ENCODE peak calls at places on chromosomes 3 and 15, in four cellular contexts. G is astrocyte, O is A549, Z is Calu3. R is an unnamed sample.
A peak's percentile ranks its signal among the peaks of the same experiment; 100 is the strongest.

GRCh38 chr15:67723294-67724024 is 101.8 kb upstream of the SKOR1 start:
- DNase-seq in G (no peak), O (no peak), Z (no peak), R (no peak)

GRCh38 chr3:117790256-117790987 is 1080.8 kb downstream of the TUSC7 start:
- DNase-seq in G (peak; percentile 52), O (no peak), Z (no peak), R (no peak)

GRCh38 chr3:142888484-142889262 is at the start of gene PCOLCE2:
- DNase-seq in G (peak; percentile 25), O (peak; percentile 66), Z (peak; percentile 62), R (no peak)

GRCh38 chr15:78879517-78880241 is 7.0 kb downstream of the MORF4L1 start:
- DNase-seq in G (peak; percentile 17), O (no peak), Z (no peak), R (no peak)

GRCh38 chr3:89367166-89367565 is 259.7 kb downstream of the EPHA3 start:
- DNase-seq in G (no peak), O (no peak), Z (no peak), R (no peak)

GRCh38 chr3:96319176-96319575 is 495.2 kb upstream of the EPHA6 start:
- DNase-seq in G (no peak), O (no peak), Z (no peak), R (no peak)

GRCh38 chr3:14440531-14441239 is 38.3 kb downstream of the SLC6A6 start:
- DNase-seq in G (no peak), O (no peak), Z (peak; percentile 52), R (peak; percentile 39)

GRCh38 chr15:64828985-64829384 is 3.5 kb upstream of the PIF1 start:
- DNase-seq in G (peak; percentile 26), O (no peak), Z (no peak), R (peak; percentile 57)

GRCh38 chr3:8990266-8991215 is 27.3 kb upstream of the RAD18 start:
- DNase-seq in G (peak; percentile 29), O (no peak), Z (no peak), R (peak; percentile 45)

GRCh38 chr3:135329479-135329878 is 534.4 kb downstream of the EPHB1 start:
- DNase-seq in G (no peak), O (no peak), Z (no peak), R (no peak)

GRCh38 chr3:36525115-36525711 is 144.9 kb downstream of the STAC start:
- DNase-seq in G (peak; percentile 78), O (peak; percentile 12), Z (no peak), R (peak; percentile 27)

GRCh38 chr3:142081178-142081577 is 68.2 kb downstream of the TFDP2 start:
- DNase-seq in G (no peak), O (no peak), Z (no peak), R (no peak)

GRCh38 chr3:194740859-194741486 is 55.3 kb downstream of the FAM43A start:
- DNase-seq in G (peak; percentile 82), O (peak; percentile 44), Z (peak; percentile 81), R (peak; percentile 40)

GRCh38 chr15:77851696-77852095 is 219.0 kb upstream of the LINGO1 start:
- DNase-seq in G (no peak), O (no peak), Z (no peak), R (no peak)

GRCh38 chr15:51621917-51622268 is 678 bp downstream of the DMXL2 start:
- DNase-seq in G (peak; percentile 61), O (peak; percentile 76), Z (peak; percentile 42), R (peak; percentile 55)
- TF ChIP-seq CTCF in G (no peak), O (peak; percentile 18), Z (no peak), R (peak; percentile 12)

GRCh38 chr3:184541886-184542562 is 19.6 kb upstream of the EPHB3 start:
- DNase-seq in G (no peak), O (no peak), Z (no peak), R (no peak)

GRCh38 chr3:184538600-184539431 is 22.8 kb upstream of the EPHB3 start:
- DNase-seq in G (no peak), O (no peak), Z (no peak), R (no peak)

GRCh38 chr3:184539801-184540440 is 21.7 kb upstream of the EPHB3 start:
- DNase-seq in G (no peak), O (no peak), Z (no peak), R (no peak)

GRCh38 chr3:184542577-184542976 is 19.0 kb upstream of the EPHB3 start:
- DNase-seq in G (no peak), O (no peak), Z (no peak), R (no peak)

DNA sequence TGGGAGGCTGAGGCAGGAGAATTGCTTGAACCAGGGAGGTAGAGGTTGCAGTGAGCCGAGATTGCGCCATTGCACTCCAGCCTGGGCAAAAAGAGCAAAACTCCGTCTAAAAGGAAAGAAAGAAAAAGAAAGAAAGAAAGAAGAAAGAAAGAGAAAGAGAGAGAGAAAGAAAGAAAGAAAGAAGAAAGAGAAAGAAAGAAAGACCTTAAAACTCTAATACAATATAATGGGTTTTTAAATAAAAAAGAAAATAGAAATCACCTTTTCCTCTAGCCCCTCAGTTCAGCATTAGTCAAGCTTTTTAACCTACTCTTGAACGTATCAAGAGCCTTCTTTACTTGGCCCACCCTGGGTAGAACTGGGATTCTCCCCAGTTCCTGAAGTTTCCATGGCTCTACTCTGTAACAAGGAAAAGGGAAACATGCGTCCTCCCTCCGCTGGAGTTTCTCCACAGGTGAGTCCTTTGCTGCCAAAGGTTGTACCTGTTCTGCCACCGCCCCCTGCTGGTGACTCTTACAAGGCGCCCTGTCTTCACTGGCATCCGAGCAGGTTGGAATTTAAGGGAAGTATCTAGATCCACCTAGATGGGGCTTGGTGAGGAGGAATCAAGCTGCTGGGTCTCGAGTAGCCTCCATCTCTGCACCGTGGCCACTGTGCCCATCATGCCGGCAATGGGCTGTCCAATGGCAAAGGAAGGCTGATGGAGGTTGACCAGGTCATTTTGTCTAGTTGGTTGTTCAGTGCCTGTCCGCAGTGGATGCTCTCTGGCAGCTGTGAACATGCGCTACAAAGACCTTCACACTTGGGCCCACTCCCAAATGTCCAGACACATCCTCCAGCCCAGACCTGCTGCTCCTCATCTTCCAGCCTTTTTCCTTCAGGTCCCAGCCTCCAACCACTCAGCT is 20.6 kb upstream of the EPHB3 start:
- DNase-seq in G (no peak), O (peak; percentile 36), Z (peak; percentile 96), R (no peak)
- TF ChIP-seq CTCF in G (peak; percentile 63), O (peak; percentile 52), Z (peak; percentile 98), R (peak; percentile 88)

GRCh38 chr3:120072867-120073525 is 21.3 kb downstream of the GSK3B start:
- DNase-seq in G (no peak), O (no peak), Z (no peak), R (no peak)
- TF ChIP-seq CTCF in G (no peak), O (peak; percentile 12), Z (no peak), R (peak; percentile 17)

GRCh38 chr3:127061641-127062040 is 78.7 kb downstream of the PLXNA1 start:
- DNase-seq in G (no peak), O (no peak), Z (no peak), R (no peak)
- TF ChIP-seq CTCF in G (no peak), O (no peak), Z (no peak), R (no peak)

GRCh38 chr15:55518009-55518408 is 10.0 kb upstream of the DNAAF4 start:
- DNase-seq in G (no peak), O (no peak), Z (no peak), R (no peak)

GRCh38 chr15:55514414-55514850 is 6.4 kb upstream of the DNAAF4 start:
- DNase-seq in G (no peak), O (no peak), Z (no peak), R (no peak)

GRCh38 chr15:55515991-55516776 is 8.2 kb upstream of the DNAAF4 start:
- DNase-seq in G (no peak), O (no peak), Z (no peak), R (no peak)

GRCh38 chr15:55522741-55523450 is 14.9 kb upstream of the DNAAF4 start:
- DNase-seq in G (no peak), O (no peak), Z (no peak), R (no peak)

DNA sequence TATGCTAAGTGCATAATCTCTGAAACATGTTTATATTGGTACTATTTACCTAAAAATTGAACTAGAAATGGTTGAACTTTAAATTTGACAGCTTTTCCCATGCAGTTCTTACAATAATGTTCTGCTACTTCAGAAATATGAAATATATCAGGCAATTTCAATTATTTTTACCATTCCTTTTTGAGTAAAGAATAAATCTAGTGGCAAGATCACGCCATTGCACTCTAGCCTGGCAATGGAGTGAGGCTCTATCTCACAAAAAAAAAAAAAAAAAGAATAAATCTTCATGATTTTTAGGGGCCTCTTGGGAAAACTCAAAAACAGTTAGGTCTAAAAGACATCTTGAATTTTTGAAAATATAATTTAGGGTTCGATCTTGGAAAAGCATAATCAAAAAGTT is 10.6 kb upstream of the DNAAF4 start:
- DNase-seq in G (no peak), O (no peak), Z (no peak), R (no peak)
- TF ChIP-seq CTCF in G (peak; percentile 20), O (no peak), Z (no peak), R (peak; percentile 69)

GRCh38 chr3:121648219-121648958 is 12.3 kb downstream of the HCLS1 start:
- DNase-seq in G (no peak), O (no peak), Z (no peak), R (no peak)
- TF ChIP-seq CTCF in G (no peak), O (no peak), Z (no peak), R (no peak)

DNA sequence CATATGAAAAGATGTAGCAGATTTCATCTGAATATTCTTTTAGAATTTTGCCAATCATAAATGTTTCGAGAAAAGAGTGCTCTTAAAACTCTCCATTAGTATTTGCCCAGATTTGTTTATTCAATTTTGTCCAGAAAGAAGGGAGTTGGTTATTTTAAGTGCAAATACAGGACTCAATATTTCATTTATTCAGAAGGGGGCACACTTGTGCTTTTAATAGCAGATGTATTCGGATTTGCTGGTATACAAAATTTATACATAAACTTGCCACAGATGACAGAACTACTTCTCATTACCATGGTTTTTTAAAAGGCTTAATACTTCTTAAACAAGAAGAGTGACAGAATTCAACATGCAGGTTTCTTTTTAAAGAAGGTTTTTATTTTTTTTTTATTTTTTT is 69.8 kb upstream of the GRM7 start:
- DNase-seq in G (peak; percentile 18), O (no peak), Z (no peak), R (no peak)
- TF ChIP-seq CTCF in G (peak; percentile 26), O (no peak), Z (no peak), R (no peak)

GRCh38 chr3:26963356-26963742 is 340.8 kb downstream of the LRRC3B start:
- DNase-seq in G (no peak), O (no peak), Z (no peak), R (no peak)
- TF ChIP-seq CTCF in G (peak; percentile 3), O (no peak), Z (no peak), R (peak; percentile 16)

DNA sequence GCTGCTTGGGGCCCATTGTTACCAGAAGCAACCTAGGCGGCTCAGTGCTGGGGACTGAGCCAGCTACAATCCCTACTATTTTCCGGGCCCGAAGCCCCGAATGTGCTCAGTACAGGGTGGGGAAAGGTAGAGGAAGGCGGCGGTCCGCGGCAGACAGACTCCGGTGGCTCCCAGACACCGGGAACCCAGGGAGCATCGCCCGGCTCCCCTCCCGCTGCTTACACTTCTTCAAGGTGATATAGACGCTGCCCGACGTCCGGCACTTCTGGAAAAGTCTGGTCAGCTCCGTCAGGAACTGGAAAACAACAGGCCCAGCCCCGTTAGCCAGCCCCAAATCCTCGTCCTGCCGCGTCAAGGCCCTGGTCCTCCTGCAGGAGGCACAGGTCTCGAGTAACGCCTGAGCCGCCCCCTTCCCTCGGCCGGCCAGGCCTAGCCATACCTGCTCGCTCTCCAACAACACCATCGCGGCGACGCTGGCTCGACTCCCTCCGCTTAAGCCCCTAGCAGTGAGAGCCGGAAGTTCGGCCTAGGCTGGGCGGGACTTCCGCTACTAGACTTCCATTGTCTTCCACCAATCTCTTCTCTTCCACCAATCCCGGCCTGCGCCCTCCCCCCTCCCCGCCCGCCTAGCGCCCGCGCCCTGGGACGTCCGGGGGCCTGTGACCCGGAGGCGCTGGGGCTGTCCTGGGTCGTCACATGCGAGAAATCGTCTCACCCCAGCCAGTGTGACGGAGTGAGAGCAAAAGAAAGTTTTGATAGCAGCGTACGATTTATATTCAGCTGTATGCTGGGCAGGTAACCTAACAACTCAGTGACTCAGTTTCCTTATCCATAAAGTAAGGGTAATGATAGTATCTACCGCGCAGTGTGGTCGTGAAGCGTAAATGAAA is at the start of gene SRP14:
- DNase-seq in G (peak; percentile 88), O (peak; percentile 78), Z (peak; percentile 81), R (peak; percentile 83)
- TF ChIP-seq CTCF in G (no peak), O (no peak), Z (no peak), R (peak; percentile 53)

R was measured in HFFc6.